ENCODE peak calls at places on chromosomes 2 and 18, in six cellular contexts. One of them, this sample, is unnamed. For H3K4me1 and H3K27me3, the result is how much of the 10 kb centered on the place peaks cover.

GRCh38 chr2:43269706-43270105 is 43.3 kb upstream of the ZFP36L2 start:
- DNase-seq in pancreas: no peak
- DNase-seq in stomach: peak
- DNase-seq in iPS DF 6.9: no peak
- DNase-seq in K562: no peak
- DNase-seq in fibroblast of lung: peak
- DNase-seq in this sample: no peak

GRCh38 chr2:45104429-45104828 is 95.2 kb upstream of the SIX2 start:
- DNase-seq in fibroblast of lung: no peak
- DNase-seq in pancreas: no peak
- DNase-seq in stomach: no peak
- DNase-seq in K562: no peak
- DNase-seq in iPS DF 6.9: no peak
- DNase-seq in this sample: no peak

GRCh38 chr2:218166791-218167190 is at the start of gene CXCR1:
- DNase-seq in iPS DF 6.9: no peak
- DNase-seq in K562: no peak
- DNase-seq in stomach: no peak
- DNase-seq in pancreas: no peak
- DNase-seq in fibroblast of lung: no peak
- DNase-seq in this sample: peak

GRCh38 chr2:27967076-27967475 is 76.5 kb downstream of the BABAM2 start:
- DNase-seq in pancreas: no peak
- DNase-seq in iPS DF 6.9: no peak
- DNase-seq in fibroblast of lung: no peak
- DNase-seq in stomach: no peak
- DNase-seq in K562: no peak
- DNase-seq in this sample: no peak

GRCh38 chr2:190947139-190947538 is 66.5 kb downstream of the GLS start:
- DNase-seq in K562: no peak
- DNase-seq in fibroblast of lung: peak
- DNase-seq in stomach: no peak
- DNase-seq in iPS DF 6.9: no peak
- DNase-seq in pancreas: no peak
- DNase-seq in this sample: no peak

GRCh38 chr2:199488772-199489400 is 31.1 kb upstream of the SATB2 start:
- DNase-seq in pancreas: peak
- DNase-seq in iPS DF 6.9: no peak
- DNase-seq in K562: peak
- DNase-seq in stomach: peak
- DNase-seq in fibroblast of lung: peak
- DNase-seq in this sample: no peak

GRCh38 chr2:193333539-193333938 is 1138.8 kb upstream of the TMEFF2 start:
- DNase-seq in pancreas: no peak
- DNase-seq in iPS DF 6.9: no peak
- DNase-seq in stomach: no peak
- DNase-seq in K562: no peak
- DNase-seq in fibroblast of lung: no peak
- DNase-seq in this sample: no peak

GRCh38 chr2:86037795-86038192 is 67.9 kb downstream of the POLR1A start:
- DNase-seq in fibroblast of lung: no peak
- DNase-seq in stomach: no peak
- DNase-seq in pancreas: no peak
- DNase-seq in iPS DF 6.9: no peak
- DNase-seq in K562: no peak
- DNase-seq in this sample: no peak

GRCh38 chr2:173684896-173685485 is 280.2 kb downstream of the SP3 start:
- DNase-seq in pancreas: no peak
- DNase-seq in K562: no peak
- DNase-seq in stomach: no peak
- DNase-seq in fibroblast of lung: no peak
- DNase-seq in iPS DF 6.9: no peak
- DNase-seq in this sample: no peak

GRCh38 chr2:113940891-113941290 is 51.0 kb downstream of the ACTR3 start:
- DNase-seq in pancreas: no peak
- DNase-seq in stomach: no peak
- DNase-seq in K562: no peak
- DNase-seq in fibroblast of lung: peak
- DNase-seq in iPS DF 6.9: no peak
- DNase-seq in this sample: no peak

GRCh38 chr2:127762846-127763245 is 48.1 kb downstream of the WDR33 start:
- DNase-seq in iPS DF 6.9: no peak
- DNase-seq in stomach: no peak
- DNase-seq in pancreas: no peak
- DNase-seq in K562: no peak
- DNase-seq in fibroblast of lung: no peak
- DNase-seq in this sample: no peak

GRCh38 chr2:162113771-162114168 is 38.3 kb downstream of the GCG start:
- DNase-seq in pancreas: no peak
- DNase-seq in K562: no peak
- DNase-seq in fibroblast of lung: peak
- DNase-seq in stomach: no peak
- DNase-seq in iPS DF 6.9: no peak
- DNase-seq in this sample: no peak

GRCh38 chr2:20168727-20169696 is 55.9 kb downstream of the SDC1 start:
- DNase-seq in K562: no peak
- DNase-seq in iPS DF 6.9: no peak
- DNase-seq in fibroblast of lung: no peak
- DNase-seq in pancreas: no peak
- DNase-seq in stomach: no peak
- DNase-seq in this sample: no peak
- H3K4me1 ChIP-seq in K562: under half
- H3K4me1 ChIP-seq in iPS DF 6.9: under half
- H3K4me1 ChIP-seq in fibroblast of lung: under half
- H3K4me1 ChIP-seq in pancreas: under half
- H3K4me1 ChIP-seq in stomach: under half
- H3K4me1 ChIP-seq in this sample: under half

GRCh38 chr2:203021986-203022385 is 7.3 kb downstream of the NBEAL1 start:
- DNase-seq in K562: no peak
- DNase-seq in fibroblast of lung: no peak
- DNase-seq in iPS DF 6.9: no peak
- DNase-seq in stomach: no peak
- DNase-seq in pancreas: no peak
- DNase-seq in this sample: no peak
- H3K27me3 ChIP-seq in K562: under half
- H3K27me3 ChIP-seq in fibroblast of lung: under half
- H3K27me3 ChIP-seq in iPS DF 6.9: under half
- H3K27me3 ChIP-seq in stomach: under half
- H3K27me3 ChIP-seq in pancreas: under half
- H3K27me3 ChIP-seq in this sample: under half

DNA sequence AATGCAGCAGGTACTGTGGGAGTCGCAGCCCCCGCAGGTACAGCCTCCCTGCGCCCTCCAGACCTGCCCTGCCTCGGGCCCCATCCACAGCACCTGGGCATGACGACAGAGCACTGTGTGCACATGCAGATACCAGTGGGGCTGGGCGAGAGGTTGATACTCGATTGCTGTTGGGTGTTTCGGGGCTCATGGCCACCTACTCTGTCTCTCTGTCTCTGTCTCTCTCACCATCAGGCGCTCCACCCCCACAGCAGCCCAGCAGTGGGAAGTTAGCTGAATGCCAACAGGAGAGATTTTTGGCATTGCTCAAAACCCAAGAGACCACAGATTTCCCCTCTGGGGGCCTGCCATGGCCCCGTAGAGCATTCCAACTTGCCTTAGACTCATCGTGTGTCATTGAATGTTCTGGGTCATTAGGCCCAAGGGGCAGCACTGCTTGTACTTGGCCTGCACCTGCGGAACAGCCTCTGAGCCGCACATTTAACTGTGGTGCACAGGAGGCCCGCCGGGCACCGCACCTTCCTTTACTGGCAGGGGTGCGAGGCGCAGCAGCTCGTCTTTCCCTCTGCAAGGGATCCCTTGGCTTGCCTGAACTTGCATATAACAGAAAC is 18.8 kb downstream of the KCNIP3 start:
- DNase-seq in stomach: no peak
- DNase-seq in pancreas: no peak
- DNase-seq in fibroblast of lung: peak
- DNase-seq in K562: no peak
- DNase-seq in iPS DF 6.9: no peak
- DNase-seq in this sample: no peak
- H3K4me1 ChIP-seq in stomach: under half
- H3K4me1 ChIP-seq in pancreas: under half
- H3K4me1 ChIP-seq in fibroblast of lung: under half
- H3K4me1 ChIP-seq in K562: under half
- H3K4me1 ChIP-seq in iPS DF 6.9: under half
- H3K4me1 ChIP-seq in this sample: under half

DNA sequence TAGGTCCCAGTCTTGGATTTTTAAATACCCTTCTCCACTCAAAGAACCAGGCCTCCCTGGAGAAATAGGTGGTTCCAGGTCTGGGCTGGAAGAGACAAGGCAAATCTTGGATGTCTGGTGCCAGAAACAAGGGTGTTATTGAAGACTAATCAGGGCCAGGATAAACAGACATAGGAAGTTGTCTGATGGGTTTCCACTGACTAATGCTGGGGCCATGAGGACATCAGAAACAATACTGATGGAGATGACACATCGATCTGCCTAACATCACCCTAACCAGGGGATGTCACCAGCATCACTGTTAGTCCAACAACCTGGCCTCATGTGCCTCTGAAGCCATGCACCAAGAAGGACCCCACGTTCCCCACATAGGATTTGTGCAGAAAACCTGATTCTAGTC is 42.5 kb upstream of the GLI2 start:
- DNase-seq in iPS DF 6.9: no peak
- DNase-seq in K562: no peak
- DNase-seq in pancreas: no peak
- DNase-seq in fibroblast of lung: no peak
- DNase-seq in stomach: no peak
- DNase-seq in this sample: no peak
- H3K27me3 ChIP-seq in iPS DF 6.9: under half
- H3K27me3 ChIP-seq in K562: half or more
- H3K27me3 ChIP-seq in pancreas: under half
- H3K27me3 ChIP-seq in fibroblast of lung: under half
- H3K27me3 ChIP-seq in stomach: half or more
- H3K27me3 ChIP-seq in this sample: under half

GRCh38 chr18:63202814-63203213 is 116.8 kb downstream of the BCL2 start:
- DNase-seq in pancreas: no peak
- DNase-seq in iPS DF 6.9: no peak
- DNase-seq in fibroblast of lung: no peak
- DNase-seq in stomach: no peak
- DNase-seq in K562: no peak
- DNase-seq in this sample: no peak
- H3K4me1 ChIP-seq in pancreas: under half
- H3K4me1 ChIP-seq in iPS DF 6.9: under half
- H3K4me1 ChIP-seq in fibroblast of lung: under half
- H3K4me1 ChIP-seq in stomach: under half
- H3K4me1 ChIP-seq in K562: under half
- H3K4me1 ChIP-seq in this sample: half or more

GRCh38 chr18:904135-905090 is at the start of gene ADCYAP1:
- DNase-seq in iPS DF 6.9: no peak
- DNase-seq in pancreas: peak
- DNase-seq in stomach: no peak
- DNase-seq in fibroblast of lung: no peak
- DNase-seq in K562: peak
- DNase-seq in this sample: no peak

GRCh38 chr18:905307-905947 is 756 bp downstream of the ADCYAP1 start:
- DNase-seq in K562: no peak
- DNase-seq in fibroblast of lung: no peak
- DNase-seq in stomach: no peak
- DNase-seq in pancreas: peak
- DNase-seq in iPS DF 6.9: no peak
- DNase-seq in this sample: no peak

GRCh38 chr18:902179-902718 is 2.4 kb upstream of the ADCYAP1 start:
- DNase-seq in pancreas: no peak
- DNase-seq in K562: peak
- DNase-seq in fibroblast of lung: no peak
- DNase-seq in stomach: no peak
- DNase-seq in iPS DF 6.9: no peak
- DNase-seq in this sample: no peak

GRCh38 chr18:901769-902168 is 2.9 kb upstream of the ADCYAP1 start:
- DNase-seq in K562: no peak
- DNase-seq in stomach: no peak
- DNase-seq in iPS DF 6.9: no peak
- DNase-seq in pancreas: no peak
- DNase-seq in fibroblast of lung: no peak
- DNase-seq in this sample: no peak

GRCh38 chr18:903703-904102 is 968 bp upstream of the ADCYAP1 start:
- DNase-seq in fibroblast of lung: peak
- DNase-seq in iPS DF 6.9: no peak
- DNase-seq in K562: peak
- DNase-seq in stomach: peak
- DNase-seq in pancreas: peak
- DNase-seq in this sample: peak
- H3K27me3 ChIP-seq in fibroblast of lung: under half
- H3K27me3 ChIP-seq in iPS DF 6.9: half or more
- H3K27me3 ChIP-seq in K562: half or more
- H3K27me3 ChIP-seq in stomach: half or more
- H3K27me3 ChIP-seq in pancreas: half or more
- H3K27me3 ChIP-seq in this sample: under half

DNA sequence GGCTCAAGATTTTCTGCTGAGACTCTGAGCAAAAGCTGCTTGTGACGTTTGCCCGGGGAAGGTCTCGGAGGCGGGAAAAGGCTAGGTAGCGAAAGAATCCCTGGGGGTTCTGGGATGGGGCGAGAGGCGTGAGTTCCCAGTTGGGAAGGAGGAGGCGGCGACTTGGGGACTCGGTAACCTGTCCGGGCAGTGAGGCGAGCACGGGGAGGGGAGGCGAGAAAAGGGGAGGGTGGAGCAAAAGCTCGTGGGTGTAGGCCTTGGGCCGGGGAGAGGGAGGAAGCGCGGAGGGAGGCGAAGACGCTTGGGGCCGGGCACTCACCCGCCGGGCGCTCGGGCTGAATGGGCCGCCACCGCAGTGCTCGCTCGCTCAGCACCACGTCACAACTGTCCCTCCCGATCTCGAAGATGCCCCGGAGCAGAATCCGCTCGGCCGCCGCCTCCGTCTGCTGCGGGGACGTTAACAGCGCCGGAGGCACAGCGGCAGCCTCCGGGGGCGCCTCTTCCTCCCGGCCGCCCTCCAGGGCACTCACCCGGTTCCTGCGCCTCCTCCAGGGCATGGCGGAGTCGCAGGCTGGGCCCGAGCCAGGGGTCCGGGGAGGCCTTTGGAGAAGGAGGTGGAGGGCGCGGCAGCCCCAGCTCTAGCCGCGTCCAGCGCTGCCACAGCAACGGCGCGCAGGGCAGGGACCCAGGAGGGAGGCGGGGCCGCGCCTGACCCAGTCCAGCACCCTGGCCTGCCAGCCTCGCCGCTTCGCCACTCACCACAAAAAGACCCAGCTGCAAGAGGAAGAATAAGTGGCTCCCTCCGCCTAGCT is at the start of gene CERKL:
- DNase-seq in stomach: peak
- DNase-seq in K562: no peak
- DNase-seq in fibroblast of lung: peak
- DNase-seq in iPS DF 6.9: peak
- DNase-seq in pancreas: peak
- DNase-seq in this sample: no peak
- H3K4me1 ChIP-seq in stomach: under half
- H3K4me1 ChIP-seq in K562: under half
- H3K4me1 ChIP-seq in fibroblast of lung: under half
- H3K4me1 ChIP-seq in iPS DF 6.9: under half
- H3K4me1 ChIP-seq in pancreas: under half
- H3K4me1 ChIP-seq in this sample: under half